ENCODE peak calls at places on chromosomes 5 and 9, in nine cellular contexts. Z, R, S, D, H, C, N, L and P are unnamed samples.

GRCh38 chr5:17189381-17190036 is 27.9 kb upstream of the BASP1 start:
- DNase-seq in Z (peak; percentile 91), R (peak; percentile 88), S (peak; percentile 48), D (peak; percentile 39), H (peak; percentile 69), C (peak; percentile 95), N (peak; percentile 58), L (peak; percentile 87), P (peak; percentile 37)

GRCh38 chr9:76240578-76240977 is 153.6 kb downstream of the RFK start:
- DNase-seq in Z (no peak), R (no peak), S (no peak), D (no peak), H (no peak), C (no peak), N (no peak), L (no peak), P (no peak)

GRCh38 chr9:114386886-114387677 is 700 bp downstream of the AKNA start:
- DNase-seq in Z (no peak), R (peak; percentile 23), S (no peak), D (peak; percentile 71), H (no peak), C (no peak), N (no peak), L (peak; percentile 63), P (no peak)

GRCh38 chr9:37953775-37954437 is 50.0 kb upstream of the SLC25A51 start:
- DNase-seq in Z (no peak), R (no peak), S (no peak), D (no peak), H (no peak), C (no peak), N (no peak), L (no peak), P (no peak)

GRCh38 chr5:100841358-100842076 is 61.6 kb downstream of the ST8SIA4 start:
- DNase-seq in Z (no peak), R (no peak), S (no peak), D (no peak), H (no peak), C (no peak), N (no peak), L (peak; percentile 41), P (no peak)

GRCh38 chr9:87395804-87396458 is 101.7 kb upstream of the DAPK1 start:
- DNase-seq in Z (no peak), R (no peak), S (no peak), D (no peak), H (no peak), C (no peak), N (no peak), L (no peak), P (no peak)

GRCh38 chr9:68709291-68709970 is 4.4 kb downstream of the PIP5K1B start:
- DNase-seq in Z (no peak), R (no peak), S (no peak), D (no peak), H (no peak), C (peak; percentile 56), N (no peak), L (no peak), P (no peak)

GRCh38 chr5:101543780-101544179 is 640.7 kb upstream of the ST8SIA4 start:
- DNase-seq in Z (no peak), R (no peak), S (no peak), D (no peak), H (no peak), C (no peak), N (no peak), L (no peak), P (no peak)

GRCh38 chr9:110427497-110428104 is 89.9 kb upstream of the TXNDC8 start:
- DNase-seq in Z (peak; percentile 72), R (peak; percentile 76), S (no peak), D (no peak), H (no peak), C (peak; percentile 91), N (peak; percentile 45), L (peak; percentile 51), P (no peak)

GRCh38 chr5:162132348-162132747 is 64.8 kb downstream of the GABRG2 start:
- DNase-seq in Z (no peak), R (no peak), S (no peak), D (no peak), H (no peak), C (no peak), N (no peak), L (no peak), P (no peak)

GRCh38 chr5:165457854-165458481 is 1952.5 kb downstream of the MAT2B start:
- DNase-seq in Z (peak; percentile 64), R (no peak), S (no peak), D (no peak), H (no peak), C (peak; percentile 52), N (peak; percentile 32), L (peak; percentile 46), P (no peak)

GRCh38 chr5:38879091-38879460 is 33.3 kb downstream of the OSMR start:
- DNase-seq in Z (no peak), R (no peak), S (no peak), D (no peak), H (no peak), C (no peak), N (no peak), L (no peak), P (no peak)

GRCh38 chr9:110282023-110282766 is 25.9 kb upstream of the TXN start:
- DNase-seq in Z (no peak), R (no peak), S (no peak), D (no peak), H (no peak), C (no peak), N (no peak), L (no peak), P (no peak)

GRCh38 chr5:126526493-126526892 is 68.5 kb downstream of the ALDH7A1 start:
- DNase-seq in Z (no peak), R (no peak), S (no peak), D (no peak), H (no peak), C (no peak), N (no peak), L (no peak), P (no peak)

GRCh38 chr5:180400416-180400815 is 47.3 kb upstream of the GFPT2 start:
- DNase-seq in Z (no peak), R (no peak), S (no peak), D (no peak), H (no peak), C (no peak), N (no peak), L (no peak), P (no peak)

GRCh38 chr5:87770601-87771121 is 357.9 kb upstream of the CCNH start:
- DNase-seq in Z (peak; percentile 51), R (peak; percentile 21), S (no peak), D (peak; percentile 64), H (no peak), C (peak; percentile 64), N (peak; percentile 16), L (no peak), P (no peak)

GRCh38 chr5:135569755-135570452 is 8.9 kb downstream of the CXCL14 start:
- DNase-seq in Z (peak; percentile 78), R (peak; percentile 74), S (no peak), D (no peak), H (peak; percentile 33), C (peak; percentile 93), N (peak; percentile 51), L (peak; percentile 54), P (no peak)

GRCh38 chr5:107878676-107879075 is 207.9 kb upstream of the EFNA5 start:
- DNase-seq in Z (peak; percentile 36), R (peak; percentile 39), S (no peak), D (peak; percentile 14), H (no peak), C (no peak), N (peak; percentile 33), L (no peak), P (no peak)

GRCh38 chr9:90801175-90801506 is 478 bp upstream of the SYK start:
- DNase-seq in Z (no peak), R (no peak), S (no peak), D (no peak), H (no peak), C (no peak), N (no peak), L (peak; percentile 70), P (no peak)

GRCh38 chr9:109320734-109321448 is at the start of gene EPB41L4B:
- DNase-seq in Z (peak; percentile 93), R (peak; percentile 97), S (peak; percentile 80), D (peak; percentile 76), H (peak; percentile 96), C (peak; percentile 98), N (peak; percentile 91), L (peak; percentile 82), P (peak; percentile 79)

GRCh38 chr9:130948266-130948665 is 9.2 kb upstream of the FIBCD1 start:
- DNase-seq in Z (no peak), R (no peak), S (no peak), D (no peak), H (no peak), C (no peak), N (no peak), L (no peak), P (no peak)

GRCh38 chr9:26062172-26062571 is 383.9 kb upstream of the TUSC1 start:
- DNase-seq in Z (peak; percentile 3), R (no peak), S (no peak), D (no peak), H (no peak), C (no peak), N (no peak), L (no peak), P (no peak)

GRCh38 chr5:10367586-10367985 is 14.1 kb downstream of the MARCHF6 start:
- DNase-seq in Z (no peak), R (no peak), S (no peak), D (no peak), H (no peak), C (no peak), N (no peak), L (no peak), P (no peak)

GRCh38 chr9:61669352-61669751 is 479.5 kb downstream of the SPATA31A7 start:
- DNase-seq in Z (no peak), R (no peak), S (no peak), D (no peak), H (no peak), C (no peak), N (no peak), L (no peak), P (no peak)

GRCh38 chr9:7376838-7377237 is 422.7 kb downstream of the DMAC1 start:
- DNase-seq in Z (no peak), R (no peak), S (no peak), D (no peak), H (no peak), C (no peak), N (no peak), L (no peak), P (no peak)

GRCh38 chr9:129446828-129447550 is 173.9 kb downstream of the C9orf50 start:
- DNase-seq in Z (no peak), R (no peak), S (no peak), D (peak; percentile 77), H (no peak), C (no peak), N (no peak), L (no peak), P (no peak)

GRCh38 chr5:176188506-176189193 is 49.6 kb upstream of the SIMC1 start:
- DNase-seq in Z (no peak), R (no peak), S (no peak), D (no peak), H (no peak), C (peak; percentile 38), N (no peak), L (no peak), P (no peak)

GRCh38 chr5:141875795-141876627 is 2.2 kb downstream of the PCDH1 start:
- DNase-seq in Z (peak; percentile 88), R (peak; percentile 52), S (no peak), D (no peak), H (peak; percentile 34), C (peak; percentile 86), N (peak; percentile 72), L (no peak), P (no peak)

GRCh38 chr5:140262839-140263238 is 40.1 kb downstream of the PFDN1 start:
- DNase-seq in Z (peak; percentile 25), R (no peak), S (no peak), D (no peak), H (no peak), C (no peak), N (no peak), L (no peak), P (no peak)

GRCh38 chr5:159912033-159912800 is 4.1 kb upstream of the ADRA1B start:
- DNase-seq in Z (no peak), R (no peak), S (no peak), D (no peak), H (no peak), C (no peak), N (no peak), L (no peak), P (no peak)

GRCh38 chr9:95981741-95982390 is 106.4 kb downstream of the ERCC6L2 start:
- DNase-seq in Z (peak; percentile 80), R (no peak), S (no peak), D (no peak), H (no peak), C (no peak), N (no peak), L (peak; percentile 35), P (no peak)